ENCODE peak calls at places on chromosome 9, in nine cellular contexts. T is transverse colon, A is pancreas, J is hepatocyte, H is IMR-90, Q is GM12878, L is heart right ventricle, F is A549, D is OCI-LY7. R is an unnamed sample.

GRCh38 chr9:130743644-130744043 is 50.1 kb downstream of the EXOSC2 start:
- DNase-seq in L (no peak), T (no peak), F (no peak), H (no peak), A (no peak), J (no peak), D (no peak), Q (no peak), R (no peak)

GRCh38 chr9:112858625-112859147 is 32.0 kb downstream of the SLC46A2 start:
- DNase-seq in Q (peak), D (peak), J (no peak), H (peak), F (no peak), L (no peak), A (no peak), T (no peak), R (peak)

GRCh38 chr9:127531676-127532075 is 80.4 kb downstream of the LRSAM1 start:
- DNase-seq in A (no peak), L (no peak), Q (no peak), J (no peak), H (no peak), D (no peak), F (no peak), T (no peak), R (no peak)

GRCh38 chr9:126599047-126599650 is 14.6 kb upstream of the LMX1B start:
- DNase-seq in Q (no peak), T (no peak), J (no peak), L (no peak), D (no peak), A (no peak), H (no peak), F (no peak), R (no peak)

GRCh38 chr9:89623925-89624420 is 19.2 kb downstream of the GADD45G start:
- DNase-seq in F (no peak), L (no peak), Q (no peak), D (no peak), T (peak), H (no peak), A (peak), J (no peak), R (no peak)

GRCh38 chr9:75382126-75382525 is 293.8 kb downstream of the OSTF1 start:
- DNase-seq in L (no peak), T (no peak), F (no peak), D (no peak), J (no peak), A (no peak), Q (no peak), H (no peak), R (no peak)

GRCh38 chr9:33404782-33405362 is 2.5 kb upstream of the AQP7 start:
- DNase-seq in D (peak), L (no peak), F (no peak), H (no peak), J (no peak), Q (no peak), A (no peak), T (no peak), R (peak)

GRCh38 chr9:91485006-91485405 is 61.4 kb upstream of the NFIL3 start:
- DNase-seq in H (no peak), A (no peak), J (no peak), D (no peak), T (no peak), F (no peak), Q (no peak), L (no peak), R (no peak)

GRCh38 chr9:116101516-116101915 is 52.1 kb upstream of the PAPPA start:
- DNase-seq in H (peak), A (no peak), Q (no peak), F (peak), L (no peak), T (no peak), J (no peak), D (no peak), R (no peak)

GRCh38 chr9:135732569-135733257 is 30.7 kb downstream of the KCNT1 start:
- DNase-seq in Q (no peak), A (no peak), H (no peak), J (no peak), T (no peak), F (peak), L (no peak), D (no peak), R (no peak)

GRCh38 chr9:38316166-38316765 is 76.2 kb upstream of the ALDH1B1 start:
- DNase-seq in A (peak), F (no peak), Q (no peak), L (no peak), T (no peak), H (no peak), D (no peak), J (no peak), R (no peak)

GRCh38 chr9:79575560-79575959 is 3.8 kb downstream of the TLE4 start:
- DNase-seq in Q (no peak), T (no peak), A (no peak), H (no peak), J (no peak), F (no peak), D (no peak), L (no peak), R (no peak)

GRCh38 chr9:116605904-116606341 is 81.2 kb upstream of the TRIM32 start:
- DNase-seq in L (peak), T (no peak), H (no peak), A (no peak), J (no peak), D (no peak), F (no peak), Q (no peak), R (peak)

GRCh38 chr9:87446527-87446926 is 51.1 kb upstream of the DAPK1 start:
- DNase-seq in H (no peak), Q (no peak), D (no peak), J (no peak), F (no peak), A (no peak), L (no peak), T (no peak), R (no peak)

GRCh38 chr9:97749928-97750327 is 52.8 kb upstream of the XPA start:
- DNase-seq in D (no peak), T (no peak), Q (no peak), L (no peak), H (no peak), A (no peak), J (no peak), F (peak), R (no peak)

GRCh38 chr9:36161187-36161586 is 8.0 kb upstream of the CCIN start:
- DNase-seq in D (no peak), T (no peak), F (no peak), Q (no peak), L (no peak), J (no peak), H (peak), A (no peak), R (no peak)

GRCh38 chr9:37512439-37512838 is 26.7 kb downstream of the POLR1E start:
- DNase-seq in L (no peak), Q (no peak), A (no peak), D (peak), J (no peak), F (no peak), H (no peak), T (no peak), R (no peak)

GRCh38 chr9:125844611-125845010 is 97.4 kb downstream of the PBX3 start:
- DNase-seq in Q (no peak), A (no peak), J (no peak), F (no peak), D (no peak), L (no peak), H (no peak), T (no peak), R (no peak)

GRCh38 chr9:3525088-3525835 is 539 bp downstream of the RFX3 start:
- DNase-seq in A (peak), T (no peak), D (no peak), F (peak), Q (no peak), J (peak), L (no peak), H (no peak), R (peak)

GRCh38 chr9:84101892-84102632 is 121.5 kb downstream of the RMI1 start:
- DNase-seq in L (no peak), D (no peak), F (no peak), A (no peak), T (no peak), J (no peak), Q (no peak), H (no peak), R (no peak)

GRCh38 chr9:37984672-37985611 is 81.0 kb upstream of the SLC25A51 start:
- DNase-seq in F (no peak), A (no peak), J (no peak), L (peak), Q (no peak), H (peak), T (peak), D (no peak), R (no peak)

DNA sequence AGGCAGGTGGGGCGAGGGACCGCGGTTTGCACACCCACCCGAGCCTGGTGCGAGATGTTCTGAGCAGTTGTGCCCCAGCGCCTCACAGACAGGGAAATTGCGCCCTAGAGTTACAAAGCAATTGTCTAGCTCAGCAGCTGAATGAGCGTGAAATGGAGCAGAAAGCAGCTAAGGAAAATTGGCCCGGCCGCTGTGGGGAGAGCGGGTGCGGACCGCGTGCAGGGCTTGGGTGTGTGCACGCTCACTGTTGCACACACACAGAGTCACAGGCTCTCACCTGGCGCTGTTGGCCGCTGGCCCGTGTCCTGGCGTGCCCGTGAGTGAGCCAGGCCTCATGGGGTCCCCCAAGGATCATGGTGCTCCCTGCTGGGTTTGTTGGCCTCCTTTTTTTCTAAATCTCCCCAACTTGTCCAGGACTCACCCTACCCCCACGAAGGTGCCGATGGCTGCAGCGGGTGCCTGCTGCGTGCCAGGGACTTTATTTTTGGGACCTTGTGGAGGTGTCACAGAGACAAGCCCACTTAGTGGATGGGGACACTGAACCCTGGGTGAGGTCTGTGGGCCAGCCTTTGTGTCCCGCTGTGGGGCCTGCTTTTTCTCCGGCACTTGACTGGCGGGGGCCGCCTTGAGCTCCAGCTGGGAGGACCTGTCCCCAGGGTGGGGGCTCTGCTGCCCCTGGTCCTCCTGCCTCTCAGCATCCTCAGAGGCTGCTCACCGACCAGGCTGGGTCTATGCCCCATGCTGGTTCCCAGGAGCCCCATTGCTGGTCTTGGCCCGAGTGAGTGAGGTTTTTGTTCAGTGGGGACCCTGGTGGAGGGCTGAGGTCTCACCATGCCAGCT is 5.2 kb downstream of the RXRA start:
- DNase-seq in Q (no peak), D (no peak), F (no peak), A (peak), L (no peak), H (no peak), J (no peak), T (no peak), R (no peak)
- H3K4me3 ChIP-seq in Q (no peak), D (no peak), F (no peak), A (no peak), L (no peak), H (no peak), J (no peak), T (no peak), R (no peak)

GRCh38 chr9:35054871-35055644 is 17.4 kb downstream of the VCP start:
- DNase-seq in D (no peak), L (no peak), H (no peak), T (no peak), A (no peak), F (no peak), Q (no peak), J (no peak), R (no peak)
- H3K27ac ChIP-seq in D (no peak), L (no peak), H (no peak), T (no peak), A (no peak), F (no peak), Q (no peak), J (no peak), R (no peak)

DNA sequence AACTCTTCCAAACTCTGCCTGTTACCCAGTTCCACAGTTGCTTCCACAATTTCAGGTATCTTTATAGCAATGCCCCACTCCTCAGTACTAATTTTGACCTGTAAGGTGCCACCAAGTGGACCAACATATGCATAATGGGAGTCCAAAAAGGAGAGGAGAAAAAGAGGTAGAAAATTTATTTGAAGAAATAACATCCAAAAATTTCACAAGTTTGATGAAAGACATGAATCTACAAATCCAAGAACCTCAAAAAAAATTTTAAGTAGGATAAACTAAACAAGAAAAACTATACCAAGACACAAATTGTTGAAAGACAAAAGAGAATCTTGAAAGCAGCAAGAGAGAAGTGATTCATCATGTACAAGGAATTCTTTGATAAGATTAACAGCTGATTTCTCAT is 79.8 kb downstream of the BARX1 start:
- DNase-seq in L (no peak), A (no peak), T (no peak), F (no peak), J (no peak), H (no peak), Q (no peak), D (no peak), R (no peak)
- H3K4me3 ChIP-seq in L (no peak), A (no peak), T (no peak), F (no peak), J (no peak), H (no peak), Q (no peak), D (no peak), R (no peak)

DNA sequence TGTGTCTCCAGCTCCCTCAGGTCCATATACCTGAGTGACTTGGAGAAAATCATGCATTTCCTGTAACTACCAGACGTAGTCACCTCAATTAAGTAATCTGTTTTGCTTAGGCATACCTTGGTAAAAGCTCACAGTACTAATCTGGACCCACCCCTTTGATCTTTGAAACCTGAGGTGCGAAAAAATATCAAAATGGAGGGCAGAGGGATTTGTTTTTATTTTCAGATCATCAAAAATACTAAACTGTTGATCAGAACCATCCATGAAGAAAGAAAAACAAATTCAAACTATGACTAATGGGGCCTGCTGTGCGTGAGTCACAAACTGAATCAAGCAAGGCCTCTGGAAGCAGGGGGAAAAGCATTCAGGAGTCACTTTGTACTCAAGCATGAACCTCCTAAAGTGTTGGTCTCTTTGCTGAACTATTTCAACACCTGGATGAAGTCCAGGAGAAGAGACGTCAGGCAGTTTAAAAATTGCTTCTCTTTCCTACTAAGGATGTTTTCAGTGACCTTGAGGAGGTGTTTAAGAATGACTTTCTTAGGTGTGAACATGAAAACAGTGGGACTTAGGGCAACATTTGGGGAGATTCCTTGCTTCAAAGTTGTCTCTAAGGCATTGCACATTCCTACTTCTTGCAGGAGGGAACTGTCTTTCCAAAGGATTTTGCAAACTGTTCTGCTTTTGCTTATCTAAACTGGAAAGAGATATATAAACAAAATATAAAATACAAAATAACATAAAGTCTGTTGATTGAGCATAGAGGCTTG is 76.3 kb downstream of the MUSK start:
- DNase-seq in J (peak), A (no peak), Q (no peak), F (peak), L (peak), H (peak), T (no peak), D (no peak), R (peak)
- H3K27ac ChIP-seq in J (peak), A (no peak), Q (no peak), F (peak), L (peak), H (peak), T (peak), D (no peak), R (no peak)

GRCh38 chr9:137743695-137744094 is 124.9 kb downstream of the EHMT1 start:
- DNase-seq in A (no peak), T (no peak), J (no peak), H (no peak), Q (no peak), F (no peak), L (no peak), D (no peak), R (no peak)

GRCh38 chr9:137742698-137743097 is 123.9 kb downstream of the EHMT1 start:
- DNase-seq in L (no peak), J (peak), H (peak), T (no peak), D (no peak), A (no peak), Q (no peak), F (no peak), R (no peak)

GRCh38 chr9:137744632-137745183 is 125.9 kb downstream of the EHMT1 start:
- DNase-seq in J (no peak), A (no peak), F (no peak), H (no peak), Q (peak), L (no peak), D (no peak), T (no peak), R (no peak)

GRCh38 chr9:137748311-137748710 is 129.3 kb upstream of the CACNA1B start:
- DNase-seq in D (no peak), Q (no peak), L (no peak), J (no peak), F (no peak), H (no peak), A (no peak), T (no peak), R (no peak)

DNA sequence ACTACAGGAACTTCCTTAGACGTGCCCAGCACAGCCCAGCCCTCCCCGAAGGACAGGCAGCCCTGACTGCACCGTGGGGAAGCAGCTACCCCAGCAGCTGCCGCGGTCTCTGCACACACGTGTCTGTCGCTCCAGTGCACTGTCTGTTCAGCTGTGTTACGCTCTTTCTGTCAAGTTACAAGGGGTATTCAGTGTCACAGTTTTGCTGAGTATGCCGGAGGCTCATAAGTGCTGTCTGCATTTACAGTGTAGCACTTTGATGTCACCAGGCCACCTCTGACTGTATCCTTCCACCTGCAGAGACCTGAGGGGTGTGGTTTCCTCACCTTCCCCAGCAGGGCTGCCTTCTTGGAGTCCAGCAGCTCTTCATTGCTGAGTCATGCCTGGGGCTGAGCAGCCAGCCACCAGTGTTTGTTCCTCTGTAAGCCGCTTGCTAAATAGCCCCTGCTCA is 126.8 kb downstream of the EHMT1 start:
- DNase-seq in A (no peak), F (peak), J (peak), L (no peak), Q (peak), H (peak), T (peak), D (peak), R (no peak)
- H3K4me3 ChIP-seq in A (no peak), F (no peak), J (no peak), L (no peak), Q (peak), H (no peak), T (no peak), D (no peak), R (no peak)

GRCh38 chr9:134375430-134376385 is 49.5 kb downstream of the RXRA start:
- DNase-seq in D (no peak), H (no peak), Q (no peak), F (peak), T (no peak), L (peak), J (no peak), A (peak), R (peak)
- H3K27ac ChIP-seq in D (no peak), H (no peak), Q (no peak), F (peak), T (peak), L (peak), J (peak), A (peak), R (peak)

GRCh38 chr9:129493714-129494047 is 127.2 kb downstream of the C9orf50 start:
- DNase-seq in A (no peak), H (no peak), T (no peak), J (no peak), L (no peak), D (no peak), F (no peak), Q (no peak), R (no peak)

GRCh38 chr9:129489838-129490582 is 130.9 kb downstream of the C9orf50 start:
- DNase-seq in H (peak), J (no peak), D (no peak), Q (no peak), L (peak), T (no peak), A (peak), F (peak), R (no peak)

GRCh38 chr9:129493002-129493713 is 127.7 kb downstream of the C9orf50 start:
- DNase-seq in T (no peak), L (no peak), F (no peak), H (no peak), D (no peak), A (no peak), Q (no peak), J (no peak), R (no peak)

GRCh38 chr9:129491486-129491855 is 129.4 kb downstream of the C9orf50 start:
- DNase-seq in D (no peak), F (no peak), H (no peak), T (peak), J (peak), Q (no peak), A (peak), L (peak), R (no peak)

DNA sequence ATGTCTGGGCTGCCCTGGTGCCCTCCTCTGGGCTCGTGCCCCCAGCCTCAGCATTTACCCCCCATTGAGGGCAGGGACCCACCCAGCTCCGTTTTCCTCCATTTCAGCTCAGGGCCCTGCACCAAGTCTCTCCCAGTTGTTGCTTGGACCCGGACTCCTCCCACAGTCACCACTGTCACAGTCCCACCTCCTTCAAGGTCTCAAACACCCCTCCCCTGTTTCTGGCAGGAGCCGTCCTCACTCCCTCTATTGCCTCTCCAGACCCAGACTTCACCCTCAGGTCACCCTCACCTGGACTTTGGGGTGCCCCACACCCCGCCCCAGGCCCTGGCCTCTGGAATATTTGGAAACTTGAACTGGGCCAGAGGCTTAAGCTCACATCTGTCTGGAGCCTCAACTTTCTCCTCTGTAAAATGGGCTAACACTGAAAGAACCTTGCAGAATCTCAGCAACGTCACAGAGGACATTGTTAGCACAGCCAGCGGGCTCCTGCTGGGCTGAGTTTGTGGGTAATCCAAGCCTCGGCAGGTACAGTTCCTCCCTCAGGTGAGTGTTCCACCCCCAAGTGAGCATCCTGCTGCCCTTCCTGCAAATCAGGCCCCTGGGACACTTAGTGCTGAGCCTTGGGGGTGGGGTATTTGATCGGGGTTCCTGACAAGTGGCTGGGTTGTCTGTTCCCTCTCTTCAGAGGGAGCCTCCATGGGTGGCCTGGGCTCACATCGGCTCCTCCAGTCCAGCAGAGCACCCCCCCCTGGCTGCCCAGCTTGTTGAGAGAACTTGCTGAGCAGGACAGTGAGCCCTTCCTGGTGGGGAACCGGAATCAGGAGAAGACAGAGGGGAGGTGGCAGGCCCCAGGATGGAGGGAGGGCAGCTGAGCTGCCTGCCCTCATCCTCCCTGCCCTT is 130.1 kb downstream of the C9orf50 start:
- DNase-seq in T (no peak), L (peak), J (peak), F (peak), Q (no peak), H (no peak), D (no peak), A (peak), R (no peak)
- H3K4me3 ChIP-seq in T (peak), L (peak), J (no peak), F (peak), Q (no peak), H (no peak), D (no peak), A (peak), R (no peak)